ENCODE peak calls at places on chromosomes 6 and 20, in eight cellular contexts. E, K, U, C, M, H, D and V are unnamed samples.

GRCh38 chr6:98636941-98637340 is 197.4 kb upstream of the POU3F2 start:
- DNase-seq in U (no peak), D (no peak), C (no peak), M (no peak), K (no peak), H (no peak), E (no peak), V (no peak)

GRCh38 chr6:44771647-44772415 is 384.3 kb downstream of the CDC5L start:
- DNase-seq in K (no peak), D (no peak), C (no peak), E (no peak), U (no peak), M (no peak), H (no peak), V (no peak)

GRCh38 chr6:131015630-131016263 is 47.3 kb downstream of the EPB41L2 start:
- DNase-seq in E (peak), H (no peak), K (no peak), M (no peak), U (no peak), C (no peak), D (no peak), V (no peak)

GRCh38 chr20:50982372-50982771 is 23.8 kb downstream of the MOCS3 start:
- DNase-seq in H (no peak), U (no peak), C (no peak), M (no peak), K (peak), D (peak), E (no peak), V (peak)

GRCh38 chr6:165227644-165228329 is 81.6 kb downstream of the C6orf118 start:
- DNase-seq in C (no peak), E (no peak), M (no peak), D (peak), U (no peak), K (no peak), H (no peak), V (peak)

GRCh38 chr6:15716889-15717288 is 54.1 kb upstream of the DTNBP1 start:
- DNase-seq in U (no peak), H (no peak), C (no peak), M (no peak), K (no peak), E (no peak), D (no peak), V (no peak)

GRCh38 chr20:38426006-38426405 is 9.1 kb downstream of the SNHG17 start:
- DNase-seq in U (no peak), C (no peak), M (peak), H (no peak), K (peak), E (no peak), D (peak), V (peak)

GRCh38 chr6:111337715-111338333 is 145.2 kb downstream of the REV3L start:
- DNase-seq in E (no peak), H (no peak), D (no peak), K (no peak), M (no peak), U (no peak), C (no peak), V (no peak)

GRCh38 chr6:13581700-13582229 is 7.4 kb downstream of the SIRT5 start:
- DNase-seq in K (no peak), E (no peak), M (no peak), D (no peak), H (no peak), C (no peak), U (no peak), V (no peak)

GRCh38 chr20:41387433-41387832 is 20.8 kb upstream of the EMILIN3 start:
- DNase-seq in K (no peak), M (no peak), D (no peak), C (no peak), U (peak), H (no peak), E (no peak), V (no peak)

GRCh38 chr6:133504761-133505160 is 263.6 kb downstream of the EYA4 start:
- DNase-seq in E (no peak), K (no peak), C (no peak), M (no peak), U (no peak), D (no peak), H (no peak), V (no peak)

GRCh38 chr6:107113460-107114212 is 1.7 kb downstream of the BEND3 start:
- DNase-seq in H (no peak), K (no peak), E (peak), C (peak), M (no peak), D (peak), U (no peak), V (peak)

GRCh38 chr6:137415127-137415833 is 78.9 kb downstream of the OLIG3 start:
- DNase-seq in E (peak), C (peak), M (peak), H (peak), K (peak), D (peak), U (peak), V (peak)

GRCh38 chr6:11947063-11947462 is 65.0 kb upstream of the HIVEP1 start:
- DNase-seq in H (no peak), K (no peak), C (no peak), D (no peak), E (no peak), U (no peak), M (no peak), V (no peak)

GRCh38 chr6:3383525-3383924 is 73.3 kb downstream of the SLC22A23 start:
- DNase-seq in M (no peak), E (no peak), K (no peak), U (no peak), C (no peak), H (peak), D (peak), V (peak)

GRCh38 chr6:166626177-166627038 is 643 bp downstream of the RPS6KA2 start:
- DNase-seq in C (no peak), U (peak), M (no peak), E (peak), K (no peak), H (peak), D (peak), V (peak)

GRCh38 chr6:133099573-133099972 is 141.6 kb upstream of the EYA4 start:
- DNase-seq in M (no peak), C (no peak), E (no peak), H (no peak), D (peak), K (peak), U (no peak), V (peak)

GRCh38 chr6:70547313-70547712 is 19.4 kb upstream of the SDHAF4 start:
- DNase-seq in U (no peak), E (no peak), M (no peak), K (no peak), H (no peak), D (peak), C (no peak), V (peak)

GRCh38 chr6:151502499-151502898 is 8.7 kb downstream of the CCDC170 start:
- DNase-seq in K (peak), D (peak), M (no peak), E (no peak), U (no peak), C (no peak), H (no peak), V (peak)

GRCh38 chr6:146990821-146991798 is 213.1 kb upstream of the STXBP5 start:
- DNase-seq in H (no peak), E (no peak), C (no peak), D (peak), U (no peak), K (peak), M (no peak), V (peak)

DNA sequence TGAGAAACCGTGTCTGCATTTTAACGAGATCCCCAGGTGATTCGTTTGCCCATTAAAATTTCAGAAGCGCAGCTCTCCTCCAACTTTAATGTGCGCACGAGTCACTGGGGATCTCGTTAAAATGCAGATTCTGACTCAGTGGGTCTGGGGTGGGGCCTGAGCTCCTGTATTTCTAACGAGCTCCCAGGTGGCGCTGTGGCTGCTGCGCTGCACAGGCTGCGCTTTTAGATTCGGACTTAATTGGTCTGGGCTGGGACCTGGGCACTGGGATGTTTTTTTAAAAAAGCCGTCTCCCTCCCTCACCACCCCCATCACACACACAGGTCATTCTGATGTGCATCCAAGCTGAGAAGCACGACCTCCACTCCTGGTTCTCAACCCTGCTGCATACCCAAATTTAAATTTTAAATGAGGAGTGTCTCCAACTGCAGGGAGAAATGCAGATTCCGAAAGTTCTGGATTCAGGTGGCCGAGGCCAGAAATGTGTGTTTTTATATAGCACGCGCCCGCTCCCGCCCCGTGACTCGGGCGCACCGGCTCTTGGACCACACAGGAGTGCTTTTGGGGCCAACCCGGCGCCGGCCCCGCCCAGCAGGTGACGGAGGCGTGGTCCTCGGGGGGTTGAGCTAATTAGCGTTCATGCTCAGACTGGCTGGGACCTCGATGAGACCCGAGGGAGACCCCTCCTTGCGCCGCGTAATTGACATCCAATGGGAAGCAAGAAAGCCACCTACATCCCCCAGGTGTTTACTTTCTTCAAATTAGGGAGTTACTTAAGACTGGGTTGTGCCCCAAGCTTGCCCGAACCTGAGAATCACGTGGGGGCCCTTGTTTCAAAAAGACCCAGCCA is 85.8 kb downstream of the ZFP64 start:
- DNase-seq in E (no peak), K (peak), C (peak), U (peak), D (peak), H (no peak), M (no peak), V (peak)
- TF ChIP-seq CTCF in E (no peak), K (peak), C (peak), U (no peak), D (peak), H (no peak), M (no peak), V (peak)

GRCh38 chr6:128655978-128656498 is 135.6 kb upstream of the PTPRK start:
- DNase-seq in H (peak), U (no peak), E (no peak), K (peak), M (no peak), C (no peak), D (peak), V (peak)

GRCh38 chr6:128663238-128663637 is 142.8 kb upstream of the PTPRK start:
- DNase-seq in C (no peak), E (no peak), U (no peak), H (peak), D (no peak), M (no peak), K (no peak), V (no peak)

GRCh38 chr6:128657181-128657580 is 136.8 kb upstream of the PTPRK start:
- DNase-seq in E (no peak), U (no peak), D (peak), M (no peak), K (no peak), C (no peak), H (peak), V (no peak)

DNA sequence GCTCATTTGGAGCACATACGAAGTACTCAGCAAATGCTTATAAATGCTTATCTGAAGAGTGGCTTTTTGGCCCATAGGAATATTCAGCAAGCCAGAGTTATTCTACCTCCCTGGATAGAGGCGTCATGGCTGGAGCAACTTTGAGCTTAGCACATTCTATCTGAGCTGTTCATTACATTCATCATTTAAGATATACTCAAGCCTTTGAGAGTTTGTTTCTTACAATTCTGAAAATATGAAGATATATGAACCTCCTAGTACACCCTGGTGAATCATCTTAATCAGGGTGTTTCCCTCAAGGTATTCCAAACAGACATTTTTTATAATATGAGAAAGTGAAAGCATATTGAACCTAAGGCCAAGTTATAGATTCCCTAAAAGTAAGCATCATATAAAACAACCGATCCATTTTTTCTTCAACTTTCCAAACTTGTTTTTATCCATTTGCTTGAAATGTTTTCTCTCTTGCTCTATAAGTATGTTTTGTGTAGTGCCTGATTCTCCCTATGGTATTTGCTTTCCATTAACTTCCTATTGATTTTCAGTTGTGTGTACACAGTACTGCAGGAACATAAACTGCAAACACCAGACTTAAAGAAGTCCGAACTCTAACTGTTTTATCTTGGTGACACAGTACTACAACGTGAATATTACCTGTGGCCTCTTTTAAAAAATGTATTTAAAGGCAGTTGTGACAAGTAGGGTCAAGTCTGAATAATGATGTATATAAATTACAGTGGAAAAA is 139.7 kb upstream of the PTPRK start:
- DNase-seq in K (peak), U (no peak), D (peak), H (no peak), C (no peak), E (no peak), M (no peak), V (no peak)
- TF ChIP-seq CTCF in K (no peak), U (no peak), D (no peak), H (no peak), C (no peak), E (no peak), M (no peak), V (no peak)

GRCh38 chr6:97077380-97077779 is 152.9 kb downstream of the KLHL32 start:
- DNase-seq in C (no peak), U (no peak), E (no peak), H (no peak), K (no peak), M (no peak), D (no peak), V (no peak)
- TF ChIP-seq CTCF in C (no peak), U (no peak), E (no peak), H (no peak), K (no peak), M (no peak), D (no peak), V (no peak)

GRCh38 chr20:36460648-36461599 is 80.4 kb upstream of the MYL9 start:
- DNase-seq in K (peak), H (peak), M (peak), D (peak), E (peak), C (peak), U (peak), V (peak)
- TF ChIP-seq CTCF in K (no peak), H (no peak), M (no peak), D (no peak), E (peak), C (no peak), U (no peak), V (no peak)

DNA sequence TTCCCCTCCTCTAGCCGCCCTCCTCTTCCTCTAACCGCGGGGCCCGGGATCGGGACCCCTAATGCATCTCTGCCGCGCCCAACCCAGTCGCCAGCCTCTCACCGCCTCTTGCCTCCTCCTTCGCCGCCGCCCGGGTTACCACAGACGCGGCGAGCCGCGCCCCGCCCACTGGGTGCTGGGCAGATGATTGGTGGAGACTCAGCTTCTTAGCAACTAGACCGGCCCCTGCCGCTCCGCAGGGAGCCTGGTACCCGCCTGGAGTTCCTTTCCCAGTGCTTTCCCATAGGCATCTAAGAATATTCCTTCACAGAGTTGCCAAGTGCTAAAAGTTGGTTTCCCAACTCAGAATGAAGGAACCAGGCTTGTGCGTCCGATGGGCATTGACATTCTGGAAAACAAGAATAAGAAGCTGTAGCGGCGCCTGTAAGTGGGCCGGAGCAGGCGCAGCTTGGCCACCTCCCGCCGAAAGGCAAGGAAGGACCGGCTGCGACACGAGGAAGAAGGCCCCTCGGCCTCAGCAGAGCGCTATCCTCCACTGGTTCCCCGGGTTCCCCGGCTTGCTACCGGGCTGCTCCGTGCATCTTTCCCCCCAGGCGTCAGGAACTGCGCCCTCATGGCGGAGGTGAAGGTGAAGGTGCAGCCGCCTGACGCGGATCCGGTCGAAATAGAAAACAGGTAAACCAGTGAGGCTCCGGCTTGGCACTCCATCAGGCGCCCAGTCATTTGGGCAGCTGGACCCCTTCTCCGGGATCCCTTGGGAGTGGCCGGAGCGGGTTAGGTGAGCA is at the start of the genes DZANK1 and POLR3F:
- DNase-seq in D (peak), M (peak), C (peak), H (peak), U (peak), E (peak), K (peak), V (peak)
- TF ChIP-seq CTCF in D (no peak), M (no peak), C (no peak), H (no peak), U (no peak), E (no peak), K (no peak), V (no peak)

DNA sequence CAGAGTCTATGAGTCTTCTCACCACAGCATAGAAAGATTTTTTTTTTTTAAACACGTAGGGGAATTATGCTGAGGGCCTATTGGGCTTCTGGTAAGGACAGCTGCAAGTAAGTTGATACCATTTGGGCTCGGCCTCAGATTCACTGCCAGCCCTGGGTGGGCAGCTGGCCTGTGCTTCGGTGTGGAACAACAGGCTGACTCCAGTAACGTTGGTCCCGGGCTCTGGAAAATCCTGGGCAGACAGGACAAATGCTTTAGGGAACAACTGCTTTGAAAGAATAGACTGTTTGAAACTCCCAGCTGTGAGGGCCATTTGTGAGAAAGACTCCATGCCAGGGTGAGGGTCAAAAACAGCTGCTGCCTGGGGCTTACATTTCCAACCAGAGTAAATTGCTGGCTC is 366.5 kb downstream of the QKI start:
- DNase-seq in C (no peak), H (no peak), E (no peak), D (no peak), M (peak), K (no peak), U (peak), V (no peak)
- TF ChIP-seq CTCF in C (no peak), H (no peak), E (no peak), D (no peak), M (no peak), K (no peak), U (no peak), V (no peak)

GRCh38 chr6:161200610-161201201 is 73.2 kb downstream of the AGPAT4 start:
- DNase-seq in E (no peak), K (no peak), D (no peak), M (no peak), U (no peak), C (no peak), H (no peak), V (no peak)
- TF ChIP-seq CTCF in E (no peak), K (no peak), D (no peak), M (no peak), U (no peak), C (peak), H (no peak), V (no peak)

GRCh38 chr6:51891784-51892183 is 195.6 kb downstream of the PKHD1 start:
- DNase-seq in H (no peak), M (no peak), C (no peak), K (no peak), E (no peak), D (no peak), U (no peak), V (no peak)
- TF ChIP-seq CTCF in H (no peak), M (no peak), C (no peak), K (no peak), E (no peak), D (no peak), U (no peak), V (no peak)